ENCODE peak calls at places on chromosomes 5 and 9, in eight cellular contexts. E is activated T-helper 1 cell treated with Interleukin-2 at 50 U/mL for 16 hours; W is A549; V is stimulated activated CD8-positive, alpha-beta memory T cell treated with anti-CD3 and anti-CD28 coated beads, Interleukin-7, amount 100 ng/mL, for 4 hours; Y is EL; N is activated T-cell treated with anti-CD3 and anti-CD28 coated beads, Interleukin-2, amount 50 U/mL, for 72 hours; D is left cardiac atrium; X is COR-L47. F is an unnamed sample.

GRCh38 chr5:78211052-78211451 is 83.4 kb downstream of the AP3B1 start:
- DNase-seq in W (no peak), X (no peak), Y (no peak), V (no peak), N (no peak), D (no peak), E (no peak), F (no peak)

GRCh38 chr5:68709229-68709628 is 384.6 kb upstream of the SLC30A5 start:
- DNase-seq in N (no peak), V (no peak), X (no peak), W (no peak), D (no peak), E (no peak), Y (no peak), F (no peak)

GRCh38 chr5:136776022-136776927 is 410.9 kb upstream of the TRPC7 start:
- DNase-seq in V (no peak), N (no peak), W (no peak), X (no peak), E (no peak), Y (peak), D (no peak), F (no peak)

GRCh38 chr5:119176785-119177184 is 105.9 kb downstream of the DMXL1 start:
- DNase-seq in V (no peak), X (no peak), D (no peak), E (no peak), N (no peak), Y (no peak), W (no peak), F (no peak)

GRCh38 chr9:115146581-115147021 is 28.6 kb upstream of the TNC start:
- DNase-seq in Y (peak), D (no peak), X (no peak), E (no peak), V (no peak), N (no peak), W (no peak), F (no peak)

GRCh38 chr5:156556666-156557401 is 229.9 kb downstream of the SGCD start:
- DNase-seq in D (no peak), V (no peak), Y (no peak), W (no peak), E (no peak), X (no peak), N (no peak), F (no peak)

GRCh38 chr5:128632264-128632663 is 94.2 kb upstream of the FBN2 start:
- DNase-seq in W (no peak), X (no peak), N (no peak), E (no peak), D (no peak), V (no peak), Y (peak), F (no peak)

GRCh38 chr5:179243333-179243732 is 101.9 kb downstream of the ADAMTS2 start:
- DNase-seq in D (peak), N (no peak), V (no peak), X (no peak), W (no peak), E (no peak), Y (peak), F (no peak)

GRCh38 chr9:136711751-136712689 is at the start of gene DIPK1B:
- DNase-seq in N (no peak), W (no peak), D (no peak), X (peak), E (no peak), Y (no peak), V (no peak), F (no peak)

GRCh38 chr9:77475641-77476473 is 172.3 kb downstream of the GNA14 start:
- DNase-seq in X (no peak), Y (peak), E (no peak), W (no peak), D (no peak), V (no peak), N (peak), F (no peak)

GRCh38 chr5:34048143-34048542 is 5.1 kb upstream of the C1QTNF3 start:
- DNase-seq in X (no peak), Y (no peak), V (no peak), N (no peak), W (no peak), D (no peak), E (no peak), F (no peak)

GRCh38 chr5:178413992-178414391 is 176.2 kb downstream of the COL23A1 start:
- DNase-seq in D (no peak), W (no peak), X (no peak), E (no peak), Y (no peak), N (no peak), V (no peak), F (no peak)

GRCh38 chr9:122347348-122348287 is 23.2 kb upstream of the PTGS1 start:
- DNase-seq in X (no peak), E (no peak), W (peak), Y (peak), D (peak), V (no peak), N (peak), F (peak)

GRCh38 chr5:128358826-128359225 is 179.2 kb downstream of the FBN2 start:
- DNase-seq in E (no peak), V (no peak), D (no peak), W (no peak), Y (no peak), X (no peak), N (no peak), F (no peak)

GRCh38 chr5:138408023-138408422 is 30.8 kb upstream of the REEP2 start:
- DNase-seq in Y (no peak), E (no peak), D (no peak), W (no peak), N (peak), X (no peak), V (no peak), F (no peak)

GRCh38 chr9:23821400-23822181 is 4.4 kb downstream of the ELAVL2 start:
- DNase-seq in W (no peak), D (peak), Y (no peak), N (no peak), E (no peak), X (peak), V (no peak), F (no peak)

GRCh38 chr5:150656191-150657132 is 4.6 kb upstream of the MYOZ3 start:
- DNase-seq in V (peak), W (peak), X (peak), Y (peak), E (peak), D (peak), N (peak), F (peak)